ENCODE peak calls at places on chromosomes 16 and 17, in six cellular contexts. U is gastrocnemius medialis, F is PC-9, S is ovary, H is body of pancreas, O is cardiac muscle cell. A is an unnamed sample.
A peak's percentile ranks its signal among the peaks of the same experiment; 100 is the strongest.

GRCh38 chr16:74448990-74449389 is 27.7 kb upstream of the CLEC18B start:
- DNase-seq in U (peak; percentile 38), F (peak; percentile 80), S (peak; percentile 77), H (peak; percentile 45), O (no peak), A (peak; percentile 84)

GRCh38 chr17:62704381-62704971 is 77.0 kb downstream of the MRC2 start:
- DNase-seq in U (no peak), F (peak; percentile 86), S (peak; percentile 44), H (peak; percentile 43), O (peak; percentile 44), A (peak; percentile 69)

GRCh38 chr17:3609689-3610088 is 478 bp upstream of the TRPV1 start:
- DNase-seq in U (no peak), F (no peak), S (no peak), H (no peak), O (no peak), A (no peak)

GRCh38 chr16:31367875-31368274 is 12.9 kb downstream of the ITGAX start:
- DNase-seq in U (no peak), F (no peak), S (no peak), H (no peak), O (no peak), A (no peak)

GRCh38 chr17:76384222-76384986 is at the start of gene SPHK1:
- DNase-seq in U (no peak), F (peak; percentile 37), S (peak; percentile 42), H (peak; percentile 73), O (peak; percentile 87), A (peak; percentile 49)

GRCh38 chr16:31141489-31142108 is 6.1 kb upstream of the PRSS8 start:
- DNase-seq in U (no peak), F (peak; percentile 68), S (peak; percentile 48), H (peak; percentile 66), O (no peak), A (peak; percentile 83)

GRCh38 chr17:72726936-72727335 is 365.6 kb downstream of the SLC39A11 start:
- DNase-seq in U (no peak), F (no peak), S (no peak), H (no peak), O (no peak), A (no peak)

GRCh38 chr16:65773319-65773874 is 593.1 kb upstream of the CDH5 start:
- DNase-seq in U (no peak), F (no peak), S (no peak), H (no peak), O (peak; percentile 55), A (no peak)

GRCh38 chr17:63150466-63150865 is 184.4 kb downstream of the TANC2 start:
- DNase-seq in U (no peak), F (no peak), S (no peak), H (no peak), O (no peak), A (no peak)

GRCh38 chr16:60740033-60740696 is 1296.1 kb downstream of the CDH8 start:
- DNase-seq in U (no peak), F (no peak), S (no peak), H (no peak), O (no peak), A (no peak)

GRCh38 chr16:60741810-60742209 is 1294.4 kb downstream of the CDH8 start:
- DNase-seq in U (no peak), F (no peak), S (no peak), H (no peak), O (no peak), A (no peak)

GRCh38 chr16:60748366-60748765 is 1287.9 kb downstream of the CDH8 start:
- DNase-seq in U (no peak), F (no peak), S (no peak), H (no peak), O (no peak), A (no peak)

GRCh38 chr16:60744198-60744597 is 1292.0 kb downstream of the CDH8 start:
- DNase-seq in U (no peak), F (no peak), S (no peak), H (no peak), O (no peak), A (no peak)
- TF ChIP-seq CTCF in U (no peak), F (no peak), S (no peak), H (no peak), O (no peak), A (no peak)

GRCh38 chr17:7486181-7486580 is 2.0 kb downstream of the POLR2A start:
- DNase-seq in U (no peak), F (no peak), S (no peak), H (no peak), O (no peak), A (no peak)
- H3K4me3 ChIP-seq in U (peak overlapping the region; percentile 82), F (peak overlapping the region; percentile 88), S (peak overlapping the region; percentile 67), H (no peak overlapping the region), O (peak overlapping the region; percentile 59), A (peak overlapping the region; percentile 69)

DNA sequence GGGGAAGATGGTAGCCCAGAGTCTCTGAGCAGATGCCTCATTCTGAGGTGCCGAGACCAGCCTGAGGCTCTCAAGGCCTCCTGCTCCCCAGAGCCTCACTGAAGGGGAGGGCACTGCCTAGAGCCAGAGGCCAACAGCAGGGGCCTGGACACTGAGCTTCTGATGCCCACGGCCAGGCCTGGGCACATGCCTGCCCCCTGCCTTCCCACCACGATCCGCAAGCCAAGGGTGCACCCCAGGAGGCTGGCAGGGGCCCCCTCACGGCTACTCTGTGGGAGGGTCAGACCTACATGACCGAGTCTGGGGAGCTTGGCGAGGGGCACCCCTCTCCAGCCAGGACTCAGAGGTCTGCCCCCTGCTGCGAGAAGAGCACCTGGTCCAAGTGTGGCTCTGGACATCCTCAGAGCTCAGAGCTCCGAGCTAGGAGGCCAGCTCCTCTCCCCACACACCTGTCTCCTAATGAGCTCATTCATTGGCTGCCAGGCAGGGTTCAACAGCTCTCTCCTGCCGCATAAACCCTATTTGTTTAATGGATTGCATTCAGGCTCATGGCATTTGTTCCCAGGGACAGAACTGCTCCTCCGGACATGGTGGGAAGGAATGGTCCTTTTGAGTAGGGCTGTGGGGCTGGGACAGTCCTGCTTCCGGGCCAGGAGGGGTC is 13.9 kb downstream of the OTOP3 start:
- DNase-seq in U (no peak), F (no peak), S (no peak), H (no peak), O (no peak), A (no peak)
- H3K27ac ChIP-seq in U (no peak overlapping the region), F (no peak overlapping the region), S (no peak overlapping the region), H (no peak overlapping the region), O (no peak overlapping the region), A (no peak overlapping the region)

GRCh38 chr16:89257281-89257731 is 39.8 kb downstream of the ZNF778 start:
- DNase-seq in U (no peak), F (no peak), S (peak; percentile 29), H (no peak), O (no peak), A (no peak)
- TF ChIP-seq CTCF in U (no peak), F (no peak), S (no peak), H (no peak), O (no peak), A (no peak)

GRCh38 chr17:8072727-8073461 is 14.6 kb downstream of the ALOX12B start:
- DNase-seq in U (no peak), F (no peak), S (no peak), H (no peak), O (no peak), A (no peak)
- H3K4me3 ChIP-seq in U (no peak overlapping the region), F (no peak overlapping the region), S (no peak overlapping the region), H (no peak overlapping the region), O (peak overlapping the region; percentile 8), A (no peak overlapping the region)

A was measured in tibial artery.